ENCODE peak calls at places on chromosomes 16 and 17, in eight cellular contexts. One of them, this sample, is unnamed.
A peak's percentile ranks its signal among the peaks of the same experiment; 100 is the strongest.

GRCh38 chr17:30396129-30396528 is 17.4 kb downstream of the CPD start:
- DNase-seq in fibroblast of lung: no peak
- DNase-seq in spleen: no peak
- DNase-seq in neuronal stem cell: no peak
- DNase-seq in breast epithelium: no peak
- DNase-seq in Peyer's patch: no peak
- DNase-seq in tibial artery: no peak
- DNase-seq in NT2/D1: no peak
- DNase-seq in this sample: no peak

GRCh38 chr17:7336240-7337175 is at the start of gene ACAP1:
- DNase-seq in spleen: peak; percentile 97
- DNase-seq in NT2/D1: no peak
- DNase-seq in tibial artery: no peak
- DNase-seq in neuronal stem cell: no peak
- DNase-seq in fibroblast of lung: no peak
- DNase-seq in breast epithelium: no peak
- DNase-seq in Peyer's patch: no peak
- DNase-seq in this sample: no peak

GRCh38 chr17:9209347-9209746 is 188.0 kb downstream of the NTN1 start:
- DNase-seq in breast epithelium: no peak
- DNase-seq in tibial artery: no peak
- DNase-seq in Peyer's patch: peak; percentile 23
- DNase-seq in neuronal stem cell: no peak
- DNase-seq in fibroblast of lung: no peak
- DNase-seq in NT2/D1: no peak
- DNase-seq in spleen: peak; percentile 48
- DNase-seq in this sample: no peak

GRCh38 chr17:39635614-39636176 is 1.2 kb upstream of the STARD3 start:
- DNase-seq in Peyer's patch: no peak
- DNase-seq in NT2/D1: no peak
- DNase-seq in fibroblast of lung: no peak
- DNase-seq in tibial artery: no peak
- DNase-seq in neuronal stem cell: no peak
- DNase-seq in breast epithelium: no peak
- DNase-seq in spleen: no peak
- DNase-seq in this sample: no peak

GRCh38 chr17:6244253-6244652 is 174.1 kb downstream of the WSCD1 start:
- DNase-seq in NT2/D1: no peak
- DNase-seq in fibroblast of lung: no peak
- DNase-seq in Peyer's patch: no peak
- DNase-seq in spleen: no peak
- DNase-seq in breast epithelium: no peak
- DNase-seq in neuronal stem cell: no peak
- DNase-seq in tibial artery: no peak
- DNase-seq in this sample: no peak

GRCh38 chr16:89201467-89202377 is 1.4 kb upstream of the SLC22A31 start:
- DNase-seq in spleen: peak; percentile 91
- DNase-seq in NT2/D1: peak; percentile 64
- DNase-seq in neuronal stem cell: peak; percentile 84
- DNase-seq in breast epithelium: peak; percentile 59
- DNase-seq in fibroblast of lung: peak; percentile 31
- DNase-seq in Peyer's patch: peak; percentile 92
- DNase-seq in tibial artery: no peak
- DNase-seq in this sample: peak; percentile 43

GRCh38 chr16:53992057-53992378 is 288.1 kb downstream of the FTO start:
- DNase-seq in fibroblast of lung: no peak
- DNase-seq in breast epithelium: no peak
- DNase-seq in neuronal stem cell: no peak
- DNase-seq in NT2/D1: no peak
- DNase-seq in tibial artery: no peak
- DNase-seq in Peyer's patch: no peak
- DNase-seq in spleen: no peak
- DNase-seq in this sample: no peak

GRCh38 chr16:87356491-87356853 is 27.1 kb downstream of the FBXO31 start:
- DNase-seq in fibroblast of lung: no peak
- DNase-seq in Peyer's patch: no peak
- DNase-seq in NT2/D1: no peak
- DNase-seq in tibial artery: no peak
- DNase-seq in neuronal stem cell: no peak
- DNase-seq in spleen: no peak
- DNase-seq in breast epithelium: no peak
- DNase-seq in this sample: no peak

GRCh38 chr17:80512233-80512632 is 32.4 kb upstream of the RPTOR start:
- DNase-seq in tibial artery: no peak
- DNase-seq in spleen: no peak
- DNase-seq in neuronal stem cell: no peak
- DNase-seq in breast epithelium: no peak
- DNase-seq in fibroblast of lung: peak; percentile 78
- DNase-seq in Peyer's patch: no peak
- DNase-seq in NT2/D1: no peak
- DNase-seq in this sample: no peak
- H3K27me3 ChIP-seq in tibial artery: peaks cover 67% of the 10 kb centered on the region
- H3K27me3 ChIP-seq in spleen: no peaks in the 10 kb centered on the region
- H3K27me3 ChIP-seq in neuronal stem cell: no peaks in the 10 kb centered on the region
- H3K27me3 ChIP-seq in breast epithelium: no peaks in the 10 kb centered on the region
- H3K27me3 ChIP-seq in fibroblast of lung: peaks cover 5% of the 10 kb centered on the region
- H3K27me3 ChIP-seq in Peyer's patch: no peaks in the 10 kb centered on the region
- H3K27me3 ChIP-seq in NT2/D1: peaks cover 13% of the 10 kb centered on the region
- H3K27me3 ChIP-seq in this sample: peaks cover 5% of the 10 kb centered on the region

GRCh38 chr16:9094008-9094846 is 2.8 kb downstream of the HAPSTR1 start:
- DNase-seq in fibroblast of lung: no peak
- DNase-seq in tibial artery: no peak
- DNase-seq in neuronal stem cell: no peak
- DNase-seq in breast epithelium: no peak
- DNase-seq in Peyer's patch: no peak
- DNase-seq in NT2/D1: no peak
- DNase-seq in spleen: no peak
- DNase-seq in this sample: no peak
- H3K4me3 ChIP-seq in fibroblast of lung: peak overlapping the region; percentile 76
- H3K4me3 ChIP-seq in tibial artery: peak overlapping the region; percentile 84
- H3K4me3 ChIP-seq in neuronal stem cell: peak overlapping the region; percentile 95
- H3K4me3 ChIP-seq in breast epithelium: peak overlapping the region; percentile 88
- H3K4me3 ChIP-seq in Peyer's patch: peak overlapping the region; percentile 63
- H3K4me3 ChIP-seq in NT2/D1: peak overlapping the region; percentile 99
- H3K4me3 ChIP-seq in spleen: peak overlapping the region; percentile 74
- H3K4me3 ChIP-seq in this sample: peak overlapping the region; percentile 89

DNA sequence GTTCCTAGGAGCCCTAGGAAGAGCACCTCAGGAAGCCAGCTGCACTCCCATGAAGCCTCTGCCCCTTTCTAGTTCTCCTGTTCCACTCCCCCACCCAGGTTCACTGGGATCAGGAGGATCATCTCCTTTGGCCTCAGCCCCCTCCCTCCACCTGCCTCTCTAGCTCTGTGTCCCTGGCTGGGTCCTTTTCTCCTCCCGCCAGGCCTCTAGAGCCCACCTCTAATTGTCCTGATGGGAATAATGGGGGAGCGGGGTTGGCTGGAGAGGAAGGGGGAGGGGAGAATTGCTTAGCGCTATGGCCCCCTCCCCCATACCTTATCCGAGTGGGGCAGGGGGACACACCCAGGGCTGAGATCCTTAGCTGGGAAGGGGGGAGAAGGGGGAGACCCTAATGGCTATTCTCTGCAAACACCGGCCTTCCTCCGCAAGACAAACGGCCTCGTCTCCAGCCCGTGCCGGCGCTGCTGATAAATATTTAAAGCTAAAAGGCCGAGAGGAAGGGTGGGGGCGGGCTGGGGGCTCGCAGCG is 999 bp downstream of the HOXB7 start:
- DNase-seq in fibroblast of lung: no peak
- DNase-seq in spleen: no peak
- DNase-seq in neuronal stem cell: no peak
- DNase-seq in Peyer's patch: no peak
- DNase-seq in breast epithelium: no peak
- DNase-seq in tibial artery: no peak
- DNase-seq in NT2/D1: no peak
- DNase-seq in this sample: no peak
- H3K27me3 ChIP-seq in fibroblast of lung: peaks cover 10% of the 10 kb centered on the region
- H3K27me3 ChIP-seq in spleen: peaks cover 80% of the 10 kb centered on the region
- H3K27me3 ChIP-seq in neuronal stem cell: peaks cover 74% of the 10 kb centered on the region
- H3K27me3 ChIP-seq in Peyer's patch: no peaks in the 10 kb centered on the region
- H3K27me3 ChIP-seq in breast epithelium: peaks cover 16% of the 10 kb centered on the region
- H3K27me3 ChIP-seq in tibial artery: peaks cover 99% of the 10 kb centered on the region
- H3K27me3 ChIP-seq in NT2/D1: peaks cover 98% of the 10 kb centered on the region
- H3K27me3 ChIP-seq in this sample: peaks cover 2% of the 10 kb centered on the region

GRCh38 chr16:57371494-57372371 is 557 bp upstream of the CX3CL1 start:
- DNase-seq in spleen: no peak
- DNase-seq in breast epithelium: no peak
- DNase-seq in Peyer's patch: no peak
- DNase-seq in neuronal stem cell: peak; percentile 76
- DNase-seq in tibial artery: no peak
- DNase-seq in fibroblast of lung: no peak
- DNase-seq in NT2/D1: no peak
- DNase-seq in this sample: no peak
- H3K4me3 ChIP-seq in spleen: no peak overlapping the region
- H3K4me3 ChIP-seq in breast epithelium: peak overlapping the region; percentile 76
- H3K4me3 ChIP-seq in Peyer's patch: peak overlapping the region; percentile 50
- H3K4me3 ChIP-seq in neuronal stem cell: peak overlapping the region; percentile 71
- H3K4me3 ChIP-seq in tibial artery: peak overlapping the region; percentile 78
- H3K4me3 ChIP-seq in fibroblast of lung: no peak overlapping the region
- H3K4me3 ChIP-seq in NT2/D1: peak overlapping the region; percentile 74
- H3K4me3 ChIP-seq in this sample: no peak overlapping the region

GRCh38 chr17:79606487-79606886 is 4.4 kb downstream of the RBFOX3 start:
- DNase-seq in tibial artery: no peak
- DNase-seq in neuronal stem cell: no peak
- DNase-seq in breast epithelium: no peak
- DNase-seq in spleen: no peak
- DNase-seq in NT2/D1: no peak
- DNase-seq in Peyer's patch: no peak
- DNase-seq in fibroblast of lung: no peak
- DNase-seq in this sample: no peak

GRCh38 chr17:79602621-79603020 is 8.2 kb downstream of the RBFOX3 start:
- DNase-seq in NT2/D1: no peak
- DNase-seq in neuronal stem cell: no peak
- DNase-seq in fibroblast of lung: no peak
- DNase-seq in tibial artery: no peak
- DNase-seq in spleen: no peak
- DNase-seq in Peyer's patch: no peak
- DNase-seq in breast epithelium: no peak
- DNase-seq in this sample: no peak

GRCh38 chr17:79600613-79601221 is 10.1 kb downstream of the RBFOX3 start:
- DNase-seq in tibial artery: no peak
- DNase-seq in fibroblast of lung: no peak
- DNase-seq in neuronal stem cell: no peak
- DNase-seq in spleen: no peak
- DNase-seq in NT2/D1: no peak
- DNase-seq in breast epithelium: no peak
- DNase-seq in Peyer's patch: no peak
- DNase-seq in this sample: no peak

GRCh38 chr17:79601604-79602420 is 9.0 kb downstream of the RBFOX3 start:
- DNase-seq in NT2/D1: no peak
- DNase-seq in Peyer's patch: no peak
- DNase-seq in breast epithelium: no peak
- DNase-seq in fibroblast of lung: no peak
- DNase-seq in neuronal stem cell: no peak
- DNase-seq in spleen: no peak
- DNase-seq in tibial artery: no peak
- DNase-seq in this sample: no peak

DNA sequence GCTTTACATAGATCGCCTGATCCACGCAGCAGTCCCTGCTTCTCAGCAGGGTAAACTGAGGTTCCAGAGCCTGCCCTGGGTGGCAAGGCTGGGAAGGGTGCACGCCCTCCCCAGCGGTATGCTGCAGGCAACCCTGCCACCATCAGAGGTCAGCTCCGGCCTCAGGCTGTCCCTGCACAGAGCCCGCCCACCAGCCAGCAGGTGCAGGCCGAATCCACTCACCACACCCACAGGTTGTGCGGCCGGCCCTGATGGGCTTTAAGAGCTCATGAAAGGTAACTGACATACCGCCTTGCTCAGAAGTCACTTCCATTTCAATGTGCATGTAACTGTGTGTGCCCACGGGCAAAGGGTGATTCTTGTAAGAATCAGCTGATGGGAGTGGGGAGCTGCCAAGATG is 7.1 kb downstream of the RBFOX3 start:
- DNase-seq in NT2/D1: no peak
- DNase-seq in Peyer's patch: no peak
- DNase-seq in fibroblast of lung: no peak
- DNase-seq in neuronal stem cell: no peak
- DNase-seq in spleen: no peak
- DNase-seq in tibial artery: no peak
- DNase-seq in breast epithelium: no peak
- DNase-seq in this sample: no peak
- H3K27me3 ChIP-seq in NT2/D1: peaks cover 80% of the 10 kb centered on the region
- H3K27me3 ChIP-seq in Peyer's patch: peaks cover 6% of the 10 kb centered on the region
- H3K27me3 ChIP-seq in fibroblast of lung: peaks cover 3% of the 10 kb centered on the region
- H3K27me3 ChIP-seq in neuronal stem cell: peaks cover 5% of the 10 kb centered on the region
- H3K27me3 ChIP-seq in spleen: peaks cover 67% of the 10 kb centered on the region
- H3K27me3 ChIP-seq in tibial artery: peaks cover 93% of the 10 kb centered on the region
- H3K27me3 ChIP-seq in breast epithelium: peaks cover 9% of the 10 kb centered on the region
- H3K27me3 ChIP-seq in this sample: peaks cover 11% of the 10 kb centered on the region

GRCh38 chr16:21244798-21245197 is 11.3 kb downstream of the ANKS4B start:
- DNase-seq in breast epithelium: no peak
- DNase-seq in spleen: no peak
- DNase-seq in neuronal stem cell: no peak
- DNase-seq in fibroblast of lung: no peak
- DNase-seq in tibial artery: no peak
- DNase-seq in Peyer's patch: no peak
- DNase-seq in NT2/D1: no peak
- DNase-seq in this sample: no peak

GRCh38 chr16:21236831-21237230 is 3.3 kb downstream of the ANKS4B start:
- DNase-seq in NT2/D1: no peak
- DNase-seq in neuronal stem cell: no peak
- DNase-seq in tibial artery: no peak
- DNase-seq in spleen: no peak
- DNase-seq in breast epithelium: no peak
- DNase-seq in fibroblast of lung: no peak
- DNase-seq in Peyer's patch: no peak
- DNase-seq in this sample: no peak

GRCh38 chr16:21235199-21235585 is 1.7 kb downstream of the ANKS4B start:
- DNase-seq in fibroblast of lung: no peak
- DNase-seq in tibial artery: no peak
- DNase-seq in spleen: no peak
- DNase-seq in breast epithelium: no peak
- DNase-seq in Peyer's patch: no peak
- DNase-seq in neuronal stem cell: no peak
- DNase-seq in NT2/D1: no peak
- DNase-seq in this sample: no peak

GRCh38 chr16:21242756-21243155 is 9.3 kb downstream of the ANKS4B start:
- DNase-seq in fibroblast of lung: no peak
- DNase-seq in Peyer's patch: no peak
- DNase-seq in neuronal stem cell: no peak
- DNase-seq in spleen: no peak
- DNase-seq in breast epithelium: no peak
- DNase-seq in NT2/D1: no peak
- DNase-seq in tibial artery: no peak
- DNase-seq in this sample: no peak

GRCh38 chr16:21239646-21240045 is 6.1 kb downstream of the ANKS4B start:
- DNase-seq in tibial artery: no peak
- DNase-seq in Peyer's patch: no peak
- DNase-seq in fibroblast of lung: no peak
- DNase-seq in spleen: no peak
- DNase-seq in breast epithelium: no peak
- DNase-seq in NT2/D1: no peak
- DNase-seq in neuronal stem cell: no peak
- DNase-seq in this sample: no peak
- H3K4me3 ChIP-seq in tibial artery: no peak overlapping the region
- H3K4me3 ChIP-seq in Peyer's patch: no peak overlapping the region
- H3K4me3 ChIP-seq in fibroblast of lung: no peak overlapping the region
- H3K4me3 ChIP-seq in spleen: no peak overlapping the region
- H3K4me3 ChIP-seq in breast epithelium: no peak overlapping the region
- H3K4me3 ChIP-seq in NT2/D1: no peak overlapping the region
- H3K4me3 ChIP-seq in neuronal stem cell: no peak overlapping the region
- H3K4me3 ChIP-seq in this sample: no peak overlapping the region

This sample was measured in endothelial cell of umbilical vein.